ENCODE peak calls at places on chromosomes 5 and 9, in nine cellular contexts. D, R, B, U, H, W, K, G and V are unnamed samples.

GRCh38 chr5:139131881-139132480 is 66.2 kb downstream of the SIL1 start:
- DNase-seq in K (no peak), D (no peak), W (no peak), B (peak; percentile 62), G (no peak), R (no peak), U (no peak), H (no peak), V (no peak)

GRCh38 chr5:154801083-154801482 is 45.9 kb downstream of the LARP1 start:
- DNase-seq in R (no peak), H (no peak), G (no peak), B (no peak), U (no peak), K (no peak), W (no peak), D (no peak), V (no peak)

GRCh38 chr9:5786370-5787127 is 46.4 kb downstream of the ERMP1 start:
- DNase-seq in B (peak; percentile 23), K (no peak), D (no peak), G (peak; percentile 60), W (no peak), H (peak; percentile 17), U (no peak), R (no peak), V (peak; percentile 11)

GRCh38 chr5:78806544-78806943 is 158.0 kb upstream of the LHFPL2 start:
- DNase-seq in W (no peak), U (no peak), H (peak; percentile 68), D (no peak), K (no peak), B (no peak), G (no peak), R (no peak), V (peak; percentile 28)

GRCh38 chr9:37582548-37583157 is 6.5 kb upstream of the FBXO10 start:
- DNase-seq in G (no peak), B (peak; percentile 58), W (no peak), H (peak; percentile 45), K (peak; percentile 69), U (no peak), R (no peak), D (peak; percentile 50), V (peak; percentile 55)

GRCh38 chr5:91212336-91213092 is 170.6 kb downstream of the ARRDC3 start:
- DNase-seq in B (no peak), R (no peak), H (peak; percentile 66), G (no peak), W (peak; percentile 39), U (no peak), D (no peak), K (no peak), V (peak; percentile 28)

GRCh38 chr9:111926421-111926875 is 29.8 kb downstream of the UGCG start:
- DNase-seq in G (peak; percentile 11), R (peak; percentile 59), D (no peak), B (no peak), U (no peak), K (peak; percentile 91), W (no peak), H (peak; percentile 61), V (peak; percentile 90)

GRCh38 chr5:133830911-133831310 is 137.5 kb downstream of the C5orf15 start:
- DNase-seq in G (no peak), B (no peak), K (no peak), U (no peak), R (no peak), D (no peak), H (no peak), W (no peak), V (no peak)

GRCh38 chr9:101977614-101978210 is 239.3 kb upstream of the GRIN3A start:
- DNase-seq in R (no peak), H (no peak), B (peak; percentile 1), K (peak; percentile 28), W (no peak), D (peak; percentile 11), G (no peak), U (peak; percentile 13), V (peak; percentile 24)

GRCh38 chr5:150777685-150778084 is 872 bp upstream of the SMIM3 start:
- DNase-seq in U (no peak), H (no peak), W (no peak), G (no peak), R (no peak), D (no peak), B (no peak), K (no peak), V (peak; percentile 20)

GRCh38 chr9:129558063-129558550 is 62.8 kb downstream of the C9orf50 start:
- DNase-seq in U (no peak), B (no peak), R (no peak), H (no peak), D (no peak), K (no peak), G (no peak), W (no peak), V (no peak)

GRCh38 chr9:124947727-124948391 is 7.0 kb upstream of the GOLGA1 start:
- DNase-seq in W (no peak), B (no peak), K (no peak), U (no peak), G (no peak), H (no peak), R (no peak), D (no peak), V (no peak)

GRCh38 chr9:126483468-126484056 is 130.2 kb upstream of the LMX1B start:
- DNase-seq in K (no peak), B (no peak), U (no peak), D (no peak), H (no peak), R (no peak), W (no peak), G (no peak), V (no peak)

GRCh38 chr5:67773439-67773988 is 442.0 kb upstream of the PIK3R1 start:
- DNase-seq in K (no peak), R (no peak), W (no peak), D (peak; percentile 12), B (peak; percentile 92), G (peak; percentile 86), H (no peak), U (no peak), V (peak; percentile 91)

GRCh38 chr9:131153585-131153984 is 28.2 kb downstream of the NUP214 start:
- DNase-seq in G (no peak), B (no peak), D (no peak), H (no peak), U (no peak), K (no peak), R (no peak), W (no peak), V (no peak)

GRCh38 chr9:26939934-26940711 is 6.9 kb downstream of the PLAA start:
- DNase-seq in D (no peak), G (no peak), R (no peak), H (no peak), U (no peak), K (no peak), B (no peak), W (no peak), V (no peak)

GRCh38 chr5:142122116-142122515 is 13.5 kb downstream of the NDFIP1 start:
- DNase-seq in K (no peak), B (no peak), U (no peak), D (no peak), H (no peak), W (no peak), G (no peak), R (no peak), V (no peak)

GRCh38 chr5:60323596-60323995 is 376.4 kb downstream of the DEPDC1B start:
- DNase-seq in B (no peak), H (no peak), D (no peak), G (no peak), K (no peak), U (no peak), R (no peak), W (no peak), V (no peak)

GRCh38 chr9:114947058-114947457 is 16.7 kb upstream of the TNFSF8 start:
- DNase-seq in U (no peak), K (peak; percentile 62), R (no peak), D (no peak), B (no peak), W (no peak), H (no peak), G (no peak), V (no peak)

GRCh38 chr5:90709323-90710148 is 150.9 kb downstream of the ADGRV1 start:
- DNase-seq in G (peak; percentile 8), W (no peak), D (peak; percentile 8), K (peak; percentile 6), H (peak; percentile 32), B (peak; percentile 31), U (peak; percentile 33), R (no peak), V (peak; percentile 22)

GRCh38 chr9:83405674-83406255 is 132.4 kb downstream of the FRMD3 start:
- DNase-seq in G (no peak), W (no peak), U (no peak), D (no peak), B (no peak), K (no peak), R (no peak), H (no peak), V (no peak)

GRCh38 chr9:99515874-99516656 is 294.0 kb downstream of the SEC61B start:
- DNase-seq in U (no peak), G (no peak), D (no peak), W (no peak), B (no peak), R (no peak), K (peak; percentile 53), H (no peak), V (no peak)

GRCh38 chr5:10474521-10475075 is 32.9 kb downstream of the ROPN1L start:
- DNase-seq in B (no peak), R (no peak), W (no peak), H (no peak), K (no peak), D (no peak), U (no peak), G (no peak), V (no peak)

GRCh38 chr9:128361296-128361980 is 9.7 kb upstream of the URM1 start:
- DNase-seq in K (no peak), H (peak; percentile 34), B (no peak), U (no peak), D (peak; percentile 4), G (no peak), R (no peak), W (peak; percentile 40), V (no peak)

GRCh38 chr5:113122053-113122452 is 145.5 kb downstream of the DCP2 start:
- DNase-seq in U (no peak), R (no peak), K (no peak), W (no peak), B (no peak), G (no peak), H (peak; percentile 30), D (no peak), V (no peak)

GRCh38 chr9:133681658-133682306 is 45.6 kb downstream of the DBH start:
- DNase-seq in W (no peak), G (no peak), U (no peak), D (no peak), R (no peak), K (no peak), B (no peak), H (no peak), V (no peak)

GRCh38 chr9:129587487-129588262 is 33.2 kb downstream of the C9orf50 start:
- DNase-seq in R (no peak), H (no peak), K (no peak), G (no peak), B (no peak), W (no peak), U (peak; percentile 56), D (no peak), V (peak; percentile 52)

GRCh38 chr5:32507738-32508434 is 63.3 kb upstream of the ZFR start:
- DNase-seq in D (no peak), U (no peak), K (no peak), H (peak; percentile 50), R (no peak), B (no peak), G (no peak), W (no peak), V (no peak)

GRCh38 chr5:181037365-181037861 is 2.7 kb upstream of the BTNL9 start:
- DNase-seq in R (no peak), G (no peak), K (no peak), U (peak; percentile 60), W (peak; percentile 34), H (no peak), D (no peak), B (no peak), V (no peak)

GRCh38 chr9:129252937-129253819 is 75.1 kb upstream of the IER5L start:
- DNase-seq in U (no peak), D (no peak), H (no peak), K (no peak), B (peak; percentile 68), W (no peak), R (no peak), G (peak; percentile 82), V (no peak)

GRCh38 chr5:5326126-5326758 is 96.2 kb upstream of the ICE1 start:
- DNase-seq in K (no peak), B (no peak), U (no peak), H (no peak), D (no peak), R (no peak), G (no peak), W (peak; percentile 51), V (no peak)